ENCODE peak calls at places on chromosomes 5 and 9, in nine cellular contexts. Q, J, T, K, V, O, F, Z and G are unnamed samples.

GRCh38 chr5:87302061-87302460 is 34.4 kb downstream of the RASA1 start:
- DNase-seq in O (no peak), Q (no peak), K (no peak), Z (no peak), V (no peak), J (no peak), T (no peak), F (no peak), G (no peak)

GRCh38 chr5:67149933-67150523 is 46.6 kb downstream of the CD180 start:
- DNase-seq in V (no peak), Z (no peak), O (no peak), T (no peak), F (peak; percentile 43), Q (no peak), J (no peak), K (no peak), G (no peak)

GRCh38 chr9:5500441-5501235 is 9.7 kb upstream of the PDCD1LG2 start:
- DNase-seq in V (no peak), Z (no peak), Q (no peak), K (no peak), T (no peak), J (no peak), O (no peak), F (peak; percentile 30), G (no peak)

GRCh38 chr9:38423273-38423938 is 848 bp downstream of the IGFBPL1 start:
- DNase-seq in Q (peak; percentile 24), O (no peak), Z (no peak), V (no peak), T (no peak), J (no peak), F (peak; percentile 40), K (no peak), G (no peak)

GRCh38 chr5:159084053-159084452 is 15.7 kb downstream of the EBF1 start:
- DNase-seq in Z (no peak), V (no peak), T (no peak), K (no peak), J (no peak), O (no peak), F (no peak), Q (no peak), G (no peak)

GRCh38 chr5:178642351-178642909 is 15.6 kb upstream of the CLK4 start:
- DNase-seq in T (peak; percentile 53), K (no peak), V (no peak), Q (no peak), Z (no peak), F (peak; percentile 26), O (no peak), J (no peak), G (no peak)

GRCh38 chr9:90600029-90600428 is 42.6 kb downstream of the DIRAS2 start:
- DNase-seq in J (no peak), K (no peak), Z (no peak), T (no peak), Q (no peak), F (no peak), O (no peak), V (no peak), G (no peak)

GRCh38 chr9:95880011-95880690 is 4.7 kb downstream of the ERCC6L2 start:
- DNase-seq in O (no peak), T (no peak), K (no peak), V (no peak), F (no peak), Q (no peak), Z (no peak), J (no peak), G (no peak)

GRCh38 chr9:33924978-33925797 is 108.2 kb downstream of the UBE2R2 start:
- DNase-seq in Q (no peak), J (peak; percentile 16), V (no peak), O (no peak), Z (no peak), T (no peak), F (peak; percentile 70), K (peak; percentile 67), G (no peak)

GRCh38 chr9:36995927-36996471 is 38.1 kb downstream of the PAX5 start:
- DNase-seq in Z (peak; percentile 66), F (peak; percentile 44), O (peak; percentile 63), T (no peak), K (peak; percentile 70), J (peak; percentile 32), V (no peak), Q (no peak), G (no peak)

GRCh38 chr5:160656961-160657570 is 194.9 kb downstream of the ATP10B start:
- DNase-seq in O (no peak), V (no peak), J (no peak), T (no peak), Z (no peak), F (no peak), K (no peak), Q (no peak), G (no peak)

GRCh38 chr5:95644351-95645042 is 2.1 kb upstream of the RFESD start:
- DNase-seq in T (no peak), V (no peak), Z (no peak), Q (peak; percentile 80), O (no peak), J (peak; percentile 72), K (peak; percentile 64), F (peak; percentile 44), G (no peak)

GRCh38 chr5:134088994-134089560 is 25.4 kb upstream of the TCF7 start:
- DNase-seq in J (no peak), Z (no peak), K (no peak), V (no peak), Q (no peak), F (peak; percentile 59), T (no peak), O (no peak), G (no peak)

GRCh38 chr9:9747787-9748186 is 865.0 kb downstream of the PTPRD start:
- DNase-seq in T (no peak), J (no peak), K (no peak), Q (no peak), F (no peak), V (no peak), O (no peak), Z (no peak), G (no peak)

DNA sequence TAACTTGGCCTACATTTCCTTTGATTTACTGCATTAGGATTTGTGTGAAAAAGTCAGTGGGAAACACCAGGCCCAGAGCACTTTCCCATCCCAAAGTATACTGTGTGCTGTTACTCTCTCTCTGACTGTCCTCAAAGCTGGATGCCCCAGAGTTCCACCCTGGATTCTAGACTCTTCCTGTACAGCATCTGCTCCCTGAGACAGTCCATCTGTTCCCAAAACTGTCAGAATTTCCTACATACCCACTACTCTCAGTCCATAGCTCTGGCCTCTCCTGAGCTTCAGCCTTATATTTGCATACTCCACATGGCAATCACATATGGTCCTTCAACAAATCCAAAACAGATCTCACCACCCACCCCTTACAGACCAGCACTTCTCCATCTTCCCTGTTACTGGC is 9.5 kb downstream of the ELP1 start:
- DNase-seq in T (no peak), F (no peak), K (no peak), V (no peak), Q (no peak), J (no peak), O (no peak), Z (no peak), G (no peak)
- H3K36me3 ChIP-seq in T (no peaks in the 10 kb centered on the region), F (peaks cover 85% of the 10 kb centered on the region), K (peaks cover 40% of the 10 kb centered on the region), V (peaks cover 83% of the 10 kb centered on the region), Q (peaks cover 37% of the 10 kb centered on the region), J (peaks cover 30% of the 10 kb centered on the region), O (peaks cover 2% of the 10 kb centered on the region), Z (peaks cover 32% of the 10 kb centered on the region), G (peaks cover 83% of the 10 kb centered on the region)

DNA sequence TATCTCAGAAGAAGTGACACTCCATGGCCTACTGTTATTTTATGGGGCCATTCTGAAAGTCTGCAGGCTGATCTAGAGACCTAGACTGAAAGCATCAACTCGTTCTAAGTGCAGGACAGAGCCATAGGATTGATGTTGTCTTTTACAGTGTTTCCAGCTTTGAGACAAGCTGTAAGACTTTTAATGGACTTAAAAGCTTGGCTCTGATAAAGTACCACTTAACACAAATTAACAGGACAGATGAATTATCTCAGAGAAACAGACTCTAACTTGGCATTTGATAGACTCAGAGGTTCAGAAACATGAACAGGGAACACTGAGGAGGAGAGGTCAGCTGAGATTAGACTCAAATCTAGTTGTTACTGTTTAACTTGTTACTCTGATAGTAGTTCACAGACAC is 203.2 kb downstream of the TLR4 start:
- DNase-seq in V (no peak), Q (no peak), Z (no peak), K (no peak), T (no peak), J (no peak), O (no peak), F (peak; percentile 4), G (no peak)
- TF ChIP-seq POLR2AphosphoS5 in V (no peak), Q (no peak), Z (no peak), K (no peak), T (no peak), J (no peak), O (no peak), F (no peak), G (no peak)

GRCh38 chr5:139645495-139645871 is 2.7 kb upstream of the CXXC5 start:
- DNase-seq in T (no peak), Z (no peak), O (no peak), Q (peak; percentile 52), J (no peak), K (no peak), V (no peak), F (no peak), G (no peak)
- H3K4me1 ChIP-seq in T (peaks cover 5% of the 10 kb centered on the region), Z (peaks cover 27% of the 10 kb centered on the region), O (peaks cover 35% of the 10 kb centered on the region), Q (peaks cover 31% of the 10 kb centered on the region), J (peaks cover 63% of the 10 kb centered on the region), K (peaks cover 62% of the 10 kb centered on the region), V (peaks cover 55% of the 10 kb centered on the region), F (peaks cover 33% of the 10 kb centered on the region), G (peaks cover 48% of the 10 kb centered on the region)

DNA sequence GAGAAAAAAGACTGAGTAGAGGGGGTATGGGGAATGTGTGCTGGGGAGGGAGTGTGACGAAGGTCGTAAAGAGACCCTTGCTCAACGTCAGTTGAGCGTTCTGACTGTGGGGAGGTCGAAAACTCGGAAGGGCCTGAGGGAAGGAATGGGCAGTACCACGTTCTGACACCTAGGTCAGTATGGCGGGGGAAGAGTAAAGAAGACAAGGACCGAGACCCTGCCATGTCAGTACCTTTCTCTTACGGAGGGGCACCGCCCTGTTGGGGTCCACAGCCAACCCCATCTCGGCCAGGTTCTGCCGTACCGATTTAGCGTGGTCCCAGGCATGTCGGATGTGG is 426 bp downstream of the NOP16 start:
- DNase-seq in J (no peak), F (peak; percentile 65), K (no peak), O (no peak), Z (no peak), V (no peak), T (no peak), Q (no peak), G (no peak)
- H3K36me3 ChIP-seq in J (peaks cover 28% of the 10 kb centered on the region), F (peaks cover 42% of the 10 kb centered on the region), K (peaks cover 36% of the 10 kb centered on the region), O (peaks cover 26% of the 10 kb centered on the region), Z (peaks cover 14% of the 10 kb centered on the region), V (peaks cover 55% of the 10 kb centered on the region), T (peaks cover 8% of the 10 kb centered on the region), Q (peaks cover 44% of the 10 kb centered on the region), G (peaks cover 50% of the 10 kb centered on the region)

GRCh38 chr5:132785864-132786263 is 8.8 kb upstream of the SEPTIN8 start:
- DNase-seq in Q (no peak), K (no peak), V (no peak), F (no peak), T (no peak), Z (no peak), O (no peak), J (no peak), G (peak; percentile 61)
- TF ChIP-seq POLR2AphosphoS5 in Q (no peak), K (no peak), V (no peak), F (no peak), T (no peak), Z (no peak), O (no peak), J (no peak), G (no peak)